ENCODE peak calls at places on chromosomes 11 and 22, in eight cellular contexts. V, T, F, Z, X, I, M and P are unnamed samples.

GRCh38 chr11:86365566-86365965 is 9.1 kb upstream of the CCDC81 start:
- DNase-seq in V (no peak), T (no peak), F (peak), Z (no peak), X (no peak), I (no peak), M (no peak), P (no peak)

GRCh38 chr11:66277475-66278391 is at the start of gene CNIH2:
- DNase-seq in V (peak), T (peak), F (no peak), Z (no peak), X (no peak), I (no peak), M (no peak), P (peak)

GRCh38 chr11:112844530-112844929 is 116.7 kb upstream of the NCAM1 start:
- DNase-seq in V (no peak), T (no peak), F (no peak), Z (no peak), X (no peak), I (no peak), M (no peak), P (no peak)

GRCh38 chr11:10301656-10302293 is 3.1 kb upstream of the ADM start:
- DNase-seq in V (no peak), T (no peak), F (no peak), Z (peak), X (no peak), I (peak), M (no peak), P (peak)

GRCh38 chr11:2581931-2582435 is 117.8 kb downstream of the KCNQ1OT1 start:
- DNase-seq in V (no peak), T (no peak), F (no peak), Z (no peak), X (no peak), I (no peak), M (peak), P (no peak)

GRCh38 chr11:59429924-59430516 is 3.8 kb upstream of the OR5A2 start:
- DNase-seq in V (peak), T (peak), F (peak), Z (peak), X (no peak), I (peak), M (peak), P (peak)

GRCh38 chr22:40620464-40621046 is 16.0 kb downstream of the MRTFA start:
- DNase-seq in V (peak), T (no peak), F (no peak), Z (peak), X (no peak), I (peak), M (no peak), P (peak)

GRCh38 chr11:8671242-8671641 is 11.2 kb downstream of the TRIM66 start:
- DNase-seq in V (peak), T (no peak), F (peak), Z (peak), X (no peak), I (peak), M (no peak), P (peak)

GRCh38 chr11:2579315-2580060 is 120.3 kb downstream of the KCNQ1OT1 start:
- DNase-seq in V (peak), T (no peak), F (no peak), Z (no peak), X (peak), I (no peak), M (peak), P (no peak)

GRCh38 chr11:133950874-133951483 is 5.8 kb downstream of the IGSF9B start:
- DNase-seq in V (no peak), T (peak), F (no peak), Z (no peak), X (peak), I (no peak), M (no peak), P (no peak)
- H3K4me3 ChIP-seq in V (no peak), T (no peak), F (no peak), Z (no peak), X (peak), I (no peak), M (no peak), P (no peak)

DNA sequence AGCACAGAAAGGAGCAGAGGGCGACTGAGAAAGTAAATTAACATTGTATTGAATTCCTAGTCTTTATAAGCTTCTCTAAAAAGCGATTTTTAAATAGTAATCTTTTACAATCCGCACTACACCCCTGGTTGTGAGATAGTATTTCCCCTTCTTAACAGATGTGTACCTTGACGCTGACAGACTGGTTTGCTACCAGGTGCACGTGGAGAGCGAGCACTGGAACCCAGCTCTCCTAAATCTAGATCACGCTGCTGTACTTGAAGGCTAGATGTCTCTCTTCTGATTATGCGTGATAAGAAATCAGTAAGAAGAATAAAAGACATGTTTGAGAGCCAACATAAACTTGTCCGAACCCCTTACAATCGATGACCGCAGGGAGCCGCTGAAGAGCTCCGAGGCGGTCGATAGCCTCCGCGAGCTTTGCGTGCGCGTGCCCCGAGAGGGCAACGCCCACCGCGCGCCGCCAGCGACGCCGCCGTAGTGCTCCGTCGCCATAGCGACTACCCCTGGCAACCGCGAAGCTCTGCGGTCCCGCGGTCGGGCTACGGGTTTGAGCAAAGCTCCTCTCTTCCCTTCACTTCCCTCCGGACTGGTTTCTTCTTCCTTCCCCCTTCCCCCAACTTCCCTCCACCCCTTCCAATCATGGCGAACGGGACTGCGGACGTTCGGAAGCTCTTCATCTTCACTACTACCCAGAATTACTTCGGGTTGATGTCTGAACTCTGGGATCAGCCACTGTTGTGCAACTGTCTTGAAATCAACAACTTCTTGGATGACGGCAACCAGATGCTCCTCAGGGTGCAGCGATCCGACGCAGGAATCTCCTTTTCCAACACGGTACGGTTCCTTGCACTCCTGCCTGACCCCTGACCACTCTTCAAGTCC is at the start of gene DYNC2H1:
- DNase-seq in V (peak), T (peak), F (peak), Z (peak), X (peak), I (peak), M (peak), P (peak)
- H3K4me3 ChIP-seq in V (peak), T (peak), F (peak), Z (peak), X (peak), I (peak), M (peak), P (peak)

GRCh38 chr11:128707671-128708070 is 13.8 kb downstream of the FLI1 start:
- DNase-seq in V (no peak), T (no peak), F (no peak), Z (peak), X (no peak), I (peak), M (no peak), P (peak)
- H3K4me3 ChIP-seq in V (no peak), T (no peak), F (no peak), Z (no peak), X (no peak), I (no peak), M (no peak), P (no peak)

GRCh38 chr22:43490311-43490710 is 78.5 kb downstream of the MPPED1 start:
- DNase-seq in V (peak), T (no peak), F (no peak), Z (no peak), X (no peak), I (no peak), M (no peak), P (no peak)
- H3K4me3 ChIP-seq in V (no peak), T (no peak), F (no peak), Z (no peak), X (no peak), I (no peak), M (no peak), P (no peak)

GRCh38 chr22:44991218-44991617 is 18.6 kb downstream of the PHF21B start:
- DNase-seq in V (peak), T (no peak), F (no peak), Z (no peak), X (no peak), I (no peak), M (no peak), P (no peak)
- H3K4me3 ChIP-seq in V (no peak), T (no peak), F (no peak), Z (no peak), X (no peak), I (no peak), M (no peak), P (no peak)

DNA sequence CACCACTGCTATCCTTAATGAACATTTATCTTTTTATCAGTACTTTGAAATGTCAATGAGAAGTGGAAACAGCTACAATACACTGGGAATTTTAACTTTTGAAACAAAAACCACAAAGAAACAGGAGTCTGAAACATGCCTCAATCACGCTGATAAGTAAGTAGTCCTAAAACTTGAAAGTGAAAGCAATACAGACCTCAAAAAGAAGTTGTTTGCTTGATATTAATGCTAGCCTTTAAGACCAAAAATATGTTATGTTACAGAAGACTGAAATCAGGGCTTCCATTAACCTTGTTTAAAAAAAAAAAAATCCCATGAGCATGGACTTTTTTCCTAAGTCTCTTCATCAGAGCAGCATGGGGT is 21.3 kb downstream of the PHF21A start:
- DNase-seq in V (no peak), T (no peak), F (no peak), Z (peak), X (no peak), I (peak), M (no peak), P (no peak)
- H3K4me3 ChIP-seq in V (peak), T (no peak), F (peak), Z (no peak), X (peak), I (peak), M (no peak), P (no peak)

DNA sequence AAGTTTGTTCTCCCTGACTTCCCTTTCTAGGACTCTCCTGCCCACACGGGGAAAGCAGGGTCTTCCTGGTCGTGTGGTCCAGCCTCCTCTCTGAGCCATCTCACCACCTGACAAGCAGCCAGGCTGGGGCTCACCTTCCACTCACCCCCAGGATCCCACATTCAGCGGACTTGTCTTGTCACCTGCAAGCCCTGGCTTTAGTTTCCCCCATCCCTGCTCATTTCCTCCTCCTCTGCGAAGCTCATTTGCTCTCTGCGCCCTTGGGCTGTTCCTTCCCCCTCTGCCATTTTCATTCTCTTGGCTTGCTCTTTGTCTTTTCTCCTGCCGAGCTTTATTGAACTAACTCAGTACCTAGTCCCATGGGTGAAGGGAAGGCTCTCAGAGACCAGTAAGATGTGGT is 1.9 kb downstream of the ST14 start:
- DNase-seq in V (no peak), T (no peak), F (no peak), Z (no peak), X (no peak), I (no peak), M (no peak), P (no peak)
- H3K4me3 ChIP-seq in V (no peak), T (no peak), F (no peak), Z (no peak), X (no peak), I (no peak), M (no peak), P (peak)

GRCh38 chr11:123773959-123774358 is 19.6 kb upstream of the OR6X1 start:
- DNase-seq in V (no peak), T (no peak), F (no peak), Z (no peak), X (no peak), I (no peak), M (no peak), P (no peak)
- H3K4me3 ChIP-seq in V (no peak), T (no peak), F (no peak), Z (no peak), X (no peak), I (no peak), M (no peak), P (no peak)

GRCh38 chr11:67644472-67645418 is 5.2 kb upstream of the TBX10 start:
- DNase-seq in V (peak), T (no peak), F (no peak), Z (no peak), X (no peak), I (no peak), M (peak), P (no peak)
- H3K4me3 ChIP-seq in V (no peak), T (no peak), F (no peak), Z (no peak), X (no peak), I (no peak), M (no peak), P (no peak)